ENCODE peak calls at places on chromosome 9, in seven cellular contexts. I, K, D, T, R, O and Y are unnamed samples.

GRCh38 chr9:76887951-76888350 is 18.0 kb downstream of the PRUNE2 start:
- DNase-seq in I (no peak), K (no peak), D (no peak), T (no peak), R (no peak), O (no peak), Y (no peak)

GRCh38 chr9:105360344-105360743 is 87.5 kb upstream of the FSD1L start:
- DNase-seq in I (no peak), K (no peak), D (no peak), T (no peak), R (no peak), O (no peak), Y (no peak)

GRCh38 chr9:107827304-107827703 is 337.7 kb upstream of the KLF4 start:
- DNase-seq in I (no peak), K (no peak), D (no peak), T (no peak), R (no peak), O (no peak), Y (no peak)

GRCh38 chr9:77374266-77374665 is 196.9 kb downstream of the VPS13A start:
- DNase-seq in I (no peak), K (peak; percentile 35), D (no peak), T (no peak), R (peak; percentile 13), O (no peak), Y (no peak)

GRCh38 chr9:18605763-18606162 is 131.8 kb downstream of the ADAMTSL1 start:
- DNase-seq in I (no peak), K (peak; percentile 52), D (peak; percentile 62), T (no peak), R (no peak), O (no peak), Y (no peak)

GRCh38 chr9:127634698-127635097 is 22.6 kb downstream of the STXBP1 start:
- DNase-seq in I (no peak), K (no peak), D (no peak), T (no peak), R (peak; percentile 17), O (no peak), Y (no peak)

GRCh38 chr9:131748411-131748955 is 8.6 kb upstream of the RAPGEF1 start:
- DNase-seq in I (no peak), K (no peak), D (no peak), T (no peak), R (no peak), O (no peak), Y (no peak)

GRCh38 chr9:133956520-133957076 is 35.5 kb downstream of the VAV2 start:
- DNase-seq in I (no peak), K (no peak), D (peak; percentile 56), T (no peak), R (no peak), O (no peak), Y (no peak)

GRCh38 chr9:131627846-131628820 is 82.8 kb downstream of the PRRT1B start:
- DNase-seq in I (no peak), K (no peak), D (peak; percentile 90), T (peak; percentile 87), R (no peak), O (no peak), Y (peak; percentile 45)

GRCh38 chr9:89826186-89826585 is 221.4 kb downstream of the GADD45G start:
- DNase-seq in I (no peak), K (no peak), D (no peak), T (no peak), R (no peak), O (no peak), Y (no peak)

GRCh38 chr9:84331119-84331791 is 9.3 kb downstream of the SLC28A3 start:
- DNase-seq in I (no peak), K (no peak), D (no peak), T (no peak), R (no peak), O (no peak), Y (no peak)

GRCh38 chr9:122218885-122219855 is 9.6 kb downstream of the LHX6 start:
- DNase-seq in I (no peak), K (no peak), D (no peak), T (no peak), R (no peak), O (no peak), Y (no peak)

GRCh38 chr9:7258688-7259396 is 501.1 kb downstream of the KDM4C start:
- DNase-seq in I (no peak), K (no peak), D (no peak), T (no peak), R (no peak), O (no peak), Y (no peak)

GRCh38 chr9:38650564-38650963 is 30.2 kb upstream of the ANKRD18A start:
- DNase-seq in I (no peak), K (no peak), D (no peak), T (no peak), R (no peak), O (no peak), Y (no peak)

GRCh38 chr9:138101444-138102234 is 224.1 kb downstream of the CACNA1B start:
- DNase-seq in I (no peak), K (no peak), D (no peak), T (no peak), R (no peak), O (no peak), Y (no peak)

GRCh38 chr9:126696764-126697145 is 83.0 kb downstream of the LMX1B start:
- DNase-seq in I (no peak), K (no peak), D (peak; percentile 18), T (no peak), R (no peak), O (no peak), Y (no peak)

GRCh38 chr9:33041459-33042188 is 16.6 kb downstream of the DNAJA1 start:
- DNase-seq in I (no peak), K (peak; percentile 27), D (no peak), T (no peak), R (no peak), O (no peak), Y (no peak)

GRCh38 chr9:107513464-107514092 is 24.0 kb upstream of the KLF4 start:
- DNase-seq in I (no peak), K (no peak), D (no peak), T (no peak), R (no peak), O (no peak), Y (no peak)